ENCODE peak calls at places on chromosomes 7 and 10, in eight cellular contexts. L is stimulated activated CD8-positive, alpha-beta memory T cell treated with anti-CD3 and anti-CD28 coated beads, Interleukin-15, amount 100 ng/mL, for 48 hours; F is CD4-positive, alpha-beta T cell; H is stimulated activated CD4-positive, alpha-beta T cell treated with anti-CD3 and anti-CD28 coated beads, Interleukin-2, amount 100 ng/mL, for 24 hours; W is foreskin melanocyte; T is thyroid gland; U is NCI-H1436; I is activated T-cell treated with anti-CD3 and anti-CD28 coated beads for 24 hours. M is an unnamed sample.

GRCh38 chr7:46459942-46460341 is 538.9 kb upstream of the IGFBP3 start:
- DNase-seq in L (no peak), F (no peak), H (no peak), W (no peak), T (no peak), U (no peak), I (no peak), M (no peak)

GRCh38 chr7:30927559-30927958 is 15.9 kb downstream of the AQP1 start:
- DNase-seq in L (no peak), F (no peak), H (no peak), W (no peak), T (no peak), U (no peak), I (no peak), M (no peak)

GRCh38 chr10:59779656-59780521 is 26.6 kb upstream of the MRLN start:
- DNase-seq in L (no peak), F (no peak), H (no peak), W (no peak), T (no peak), U (no peak), I (no peak), M (no peak)

GRCh38 chr10:12777840-12778585 is 223.5 kb downstream of the CCDC3 start:
- DNase-seq in L (peak), F (no peak), H (peak), W (no peak), T (peak), U (no peak), I (no peak), M (no peak)

GRCh38 chr7:286278-286677 is 3.7 kb upstream of the FOXL3 start:
- DNase-seq in L (no peak), F (no peak), H (no peak), W (no peak), T (no peak), U (no peak), I (no peak), M (no peak)

GRCh38 chr7:121330053-121330833 is 1.4 kb downstream of the WNT16 start:
- DNase-seq in L (no peak), F (no peak), H (no peak), W (no peak), T (peak), U (no peak), I (no peak), M (peak)

GRCh38 chr7:76383089-76383944 is 24.5 kb upstream of the YWHAG start:
- DNase-seq in L (no peak), F (no peak), H (no peak), W (no peak), T (no peak), U (no peak), I (no peak), M (peak)

GRCh38 chr7:152989889-152990380 is 230.4 kb downstream of the ACTR3B start:
- DNase-seq in L (no peak), F (no peak), H (no peak), W (peak), T (no peak), U (peak), I (no peak), M (no peak)

GRCh38 chr7:76396039-76396732 is 13.3 kb downstream of the SSC4D start:
- DNase-seq in L (no peak), F (no peak), H (no peak), W (no peak), T (no peak), U (no peak), I (no peak), M (no peak)

GRCh38 chr10:132993271-132994260 is 51.2 kb upstream of the CFAP46 start:
- DNase-seq in L (no peak), F (no peak), H (no peak), W (no peak), T (no peak), U (no peak), I (no peak), M (no peak)

GRCh38 chr7:138091073-138091472 is 14.8 kb downstream of the AKR1D1 start:
- DNase-seq in L (no peak), F (no peak), H (no peak), W (no peak), T (no peak), U (no peak), I (no peak), M (no peak)

GRCh38 chr10:52316005-52316404 is 1.9 kb downstream of the DKK1 start:
- DNase-seq in L (no peak), F (no peak), H (no peak), W (no peak), T (no peak), U (no peak), I (no peak), M (peak)

GRCh38 chr7:141402277-141402996 is 148.8 kb upstream of the AGK start:
- DNase-seq in L (no peak), F (no peak), H (no peak), W (no peak), T (no peak), U (no peak), I (no peak), M (no peak)

GRCh38 chr7:16034353-16034752 is 347.9 kb upstream of the MEOX2 start:
- DNase-seq in L (no peak), F (no peak), H (no peak), W (no peak), T (no peak), U (no peak), I (no peak), M (peak)

GRCh38 chr7:150721970-150722373 is 5.6 kb downstream of the GIMAP1 start:
- DNase-seq in L (no peak), F (no peak), H (no peak), W (no peak), T (no peak), U (no peak), I (no peak), M (no peak)